ENCODE peak calls at places on chromosomes 4 and X, in nine cellular contexts. R is GM23338; L is lower lobe of right lung; T is GM12878; Z is CD8-positive, alpha-beta T cell; X is Panc1; D is upper lobe of left lung; P is RWPE2; F is heart left ventricle. U is an unnamed sample.

GRCh38 chr4:138953962-138954371 is 61.6 kb upstream of the NOCT start:
- ATAC-seq in X (no peak), R (no peak), Z (no peak), D (peak; percentile 84), P (no peak), T (no peak), F (peak; percentile 74), L (peak; percentile 64), U (peak; percentile 55)

GRCh38 chr4:102537280-102537679 is 36.1 kb downstream of the NFKB1 start:
- ATAC-seq in P (peak; percentile 79), T (no peak), Z (no peak), X (no peak), D (no peak), L (no peak), R (no peak), F (no peak), U (no peak)

GRCh38 chr4:91611786-91612185 is 692.0 kb upstream of the GRID2 start:
- ATAC-seq in F (no peak), D (no peak), T (no peak), R (no peak), L (no peak), P (no peak), X (no peak), Z (no peak), U (no peak)

GRCh38 chr4:150962245-150962644 is 52.8 kb downstream of the LRBA start:
- ATAC-seq in P (peak; percentile 64), X (no peak), R (no peak), Z (peak; percentile 40), D (no peak), T (peak; percentile 95), F (peak; percentile 53), L (peak; percentile 61), U (no peak)

GRCh38 chr4:161894493-161895167 is 269.2 kb downstream of the FSTL5 start:
- ATAC-seq in X (no peak), R (no peak), D (no peak), L (no peak), P (peak; percentile 87), T (no peak), Z (no peak), F (no peak), U (no peak)

GRCh38 chrX:139823806-139824205 is 109.0 kb downstream of the ATP11C start:
- ATAC-seq in X (no peak), P (no peak), Z (no peak), T (no peak), R (no peak), D (no peak), L (no peak), F (no peak), U (no peak)

GRCh38 chr4:99759988-99760387 is 56.6 kb upstream of the DAPP1 start:
- ATAC-seq in D (no peak), L (no peak), X (no peak), R (no peak), T (no peak), P (no peak), F (no peak), Z (no peak), U (no peak)

GRCh38 chrX:40248822-40249221 is 151.1 kb upstream of the BCOR start:
- ATAC-seq in X (no peak), D (no peak), F (peak; percentile 26), T (no peak), L (no peak), P (no peak), R (no peak), Z (no peak), U (no peak)

GRCh38 chr4:74964311-74964710 is 31.4 kb downstream of the PARM1 start:
- ATAC-seq in R (no peak), F (no peak), P (no peak), Z (no peak), X (no peak), T (no peak), D (no peak), L (peak; percentile 25), U (no peak)

GRCh38 chr4:171813195-171813955 is at the start of gene GALNTL6:
- ATAC-seq in D (peak; percentile 56), L (peak; percentile 42), T (peak; percentile 76), R (peak; percentile 64), Z (no peak), X (no peak), P (peak; percentile 66), F (no peak), U (peak; percentile 32)

DNA sequence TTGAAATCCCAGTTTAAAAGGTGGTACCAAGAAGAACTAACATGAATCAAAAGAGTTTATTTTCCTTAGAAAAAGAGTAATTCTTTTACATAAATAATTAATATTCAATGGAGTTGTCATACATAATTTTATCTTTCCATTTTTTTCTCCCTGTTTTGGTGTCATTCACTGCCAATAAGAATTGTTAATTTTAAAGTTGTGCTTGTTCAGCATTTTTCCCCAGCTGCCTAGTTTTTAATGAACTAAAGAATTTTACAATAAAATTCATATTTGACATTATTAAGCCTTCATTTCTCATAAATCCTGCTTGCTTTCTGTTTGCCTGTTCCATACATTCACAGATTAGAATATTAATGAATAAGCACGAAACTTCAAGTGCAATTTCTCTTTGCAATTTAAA is 393.6 kb downstream of the GRXCR1 start:
- ATAC-seq in L (no peak), P (no peak), X (no peak), T (no peak), D (no peak), R (no peak), Z (no peak), F (no peak), U (no peak)
- H3K4me1 ChIP-seq in L (no peaks in the 10 kb centered on the region), P (no peaks in the 10 kb centered on the region), X (no peaks in the 10 kb centered on the region), T (no peaks in the 10 kb centered on the region), D (no peaks in the 10 kb centered on the region), R (no peaks in the 10 kb centered on the region), Z (no peaks in the 10 kb centered on the region), F (no peaks in the 10 kb centered on the region), U (no peaks in the 10 kb centered on the region)

GRCh38 chrX:70769659-70770232 is 138.8 kb downstream of the TEX11 start:
- ATAC-seq in P (no peak), D (no peak), Z (no peak), R (no peak), L (no peak), F (no peak), X (no peak), T (no peak), U (no peak)
- TF ChIP-seq CTCF in P (peak; percentile 46), D (no peak), Z (peak; percentile 69), R (peak; percentile 57), L (peak; percentile 30), F (peak; percentile 42), X (peak; percentile 40), T (peak; percentile 32), U (peak; percentile 40)

GRCh38 chr4:25815586-25815985 is 47.2 kb downstream of the SEL1L3 start:
- ATAC-seq in L (no peak), R (no peak), P (no peak), X (no peak), D (no peak), Z (no peak), F (no peak), T (no peak), U (no peak)
- H3K27ac ChIP-seq in L (no peak overlapping the region), R (no peak overlapping the region), P (peak overlapping the region; percentile 92), X (no peak overlapping the region), D (no peak overlapping the region), Z (no peak overlapping the region), F (no peak overlapping the region), T (no peak overlapping the region), U (no peak overlapping the region)

GRCh38 chr4:128819082-128819742 is 9.7 kb downstream of the JADE1 start:
- ATAC-seq in R (no peak), F (no peak), D (no peak), T (peak; percentile 27), X (no peak), L (no peak), Z (no peak), P (no peak), U (no peak)
- H3K4me1 ChIP-seq in R (peaks cover 94% of the 10 kb centered on the region), F (no peaks in the 10 kb centered on the region), D (peaks cover 12% of the 10 kb centered on the region), T (peaks cover 19% of the 10 kb centered on the region), X (peaks cover 17% of the 10 kb centered on the region), L (peaks cover 14% of the 10 kb centered on the region), Z (peaks cover 22% of the 10 kb centered on the region), P (peaks cover 18% of the 10 kb centered on the region), U (no peaks in the 10 kb centered on the region)

DNA sequence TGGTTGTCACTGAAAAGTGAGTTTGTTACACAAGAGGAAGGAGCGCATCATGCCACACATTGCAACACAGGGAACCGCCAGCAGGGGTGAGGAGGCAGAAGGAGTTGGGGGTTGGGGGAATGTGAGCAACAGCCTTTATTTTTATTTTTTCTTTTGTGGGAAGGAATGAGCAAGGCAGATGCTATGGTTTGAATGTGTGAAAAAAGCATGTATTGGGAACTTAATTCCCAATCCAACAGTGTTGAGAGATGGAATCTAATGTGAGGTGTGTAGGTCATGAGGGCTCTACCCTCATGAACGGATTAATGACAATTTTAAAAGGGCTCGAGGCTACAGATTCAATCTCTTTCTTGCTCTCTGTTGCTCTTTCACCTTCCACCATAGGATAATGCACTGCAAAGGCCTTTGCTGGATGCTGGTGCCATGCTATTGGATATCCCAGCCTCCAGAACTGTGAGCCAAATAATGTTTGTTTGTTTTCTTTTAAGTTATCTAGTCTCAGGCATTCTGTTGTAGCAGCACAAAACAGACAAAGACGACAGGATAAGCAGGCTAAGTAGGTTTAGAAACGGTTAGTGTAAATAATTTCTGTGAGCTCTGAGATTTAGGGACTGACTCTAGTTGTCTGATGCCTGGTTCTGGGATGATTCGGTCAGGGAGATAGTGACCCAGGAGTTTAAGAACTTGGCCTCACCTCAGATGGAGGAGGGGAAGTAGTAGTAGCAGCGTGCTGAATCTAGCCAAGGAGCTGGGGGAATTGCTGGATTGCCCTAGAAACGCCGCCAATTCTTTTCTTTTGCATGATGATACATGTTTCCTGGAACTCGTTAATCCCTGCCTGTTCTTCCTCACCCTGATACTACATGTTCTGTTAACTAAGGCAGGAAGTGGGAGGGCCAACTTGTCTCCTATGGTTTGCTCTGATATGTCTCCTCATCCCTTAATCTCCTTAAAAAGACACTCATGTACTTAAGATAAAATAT is 156.6 kb upstream of the CTSO start:
- ATAC-seq in P (peak; percentile 93), R (peak; percentile 89), T (peak; percentile 69), X (no peak), L (no peak), F (peak; percentile 56), Z (no peak), D (peak; percentile 75), U (peak; percentile 46)
- TF ChIP-seq CTCF in P (no peak), R (peak; percentile 68), T (peak; percentile 23), X (no peak), L (no peak), F (no peak), Z (no peak), D (no peak), U (no peak)

DNA sequence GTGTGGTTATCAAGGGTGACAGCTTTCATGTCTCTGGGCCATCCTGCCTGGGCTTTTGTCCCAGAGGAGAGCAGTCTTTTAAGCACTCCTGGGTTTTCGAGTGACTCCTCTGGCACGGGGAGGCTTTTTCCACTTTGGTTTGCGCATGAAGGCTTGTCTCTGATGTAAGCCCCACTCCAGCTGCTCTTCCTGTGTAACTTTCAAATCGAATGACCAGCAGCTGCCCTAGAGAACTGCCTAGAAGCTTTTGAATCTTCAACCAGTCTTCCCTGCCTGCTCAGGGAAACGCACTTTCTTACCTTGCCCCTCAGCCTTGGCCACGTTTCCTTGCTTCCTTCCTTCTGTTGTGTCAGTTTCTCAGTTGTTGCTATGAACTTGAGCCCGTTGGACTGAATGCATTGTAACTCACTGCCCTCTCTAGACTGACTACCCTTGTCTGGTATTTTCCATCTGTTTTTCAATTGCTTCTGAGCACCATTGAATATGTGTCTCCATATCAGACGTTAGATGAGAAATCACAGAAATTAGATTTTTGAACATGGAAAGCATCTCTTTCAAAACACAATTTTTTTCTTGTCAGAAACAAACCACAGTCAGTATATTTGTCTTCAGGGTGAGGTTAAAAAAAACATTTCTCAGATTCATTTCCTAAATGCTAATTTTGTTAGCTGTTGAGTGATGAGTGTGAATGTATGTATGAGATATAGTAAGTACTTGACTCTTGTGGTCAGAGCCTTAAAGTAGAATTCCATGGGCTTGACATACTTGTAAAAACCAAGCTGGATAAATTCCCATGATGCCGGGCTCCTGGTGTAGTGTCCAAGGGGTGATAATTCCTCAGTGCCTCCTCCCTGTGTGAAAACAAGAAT is 45.4 kb downstream of the SLC9A6 start:
- ATAC-seq in R (no peak), D (peak; percentile 78), P (no peak), F (peak; percentile 94), Z (no peak), T (no peak), X (no peak), L (peak; percentile 50), U (peak; percentile 84)
- H3K27ac ChIP-seq in R (no peak overlapping the region), D (peak overlapping the region; percentile 64), P (no peak overlapping the region), F (peak overlapping the region; percentile 60), Z (no peak overlapping the region), T (no peak overlapping the region), X (no peak overlapping the region), L (peak overlapping the region; percentile 53), U (peak overlapping the region; percentile 86)